ENCODE peak calls at places on chromosomes 1 and 21, in eight cellular contexts. M is lower leg skin, F is cardiac septum, Q is HEK293T, V is AG10803, N is PC-9, D is RPMI8226, S is GM23248. H is an unnamed sample.

GRCh38 chr1:114719424-114719787 is 2.8 kb upstream of the NRAS start:
- DNase-seq in D (no peak), V (peak), M (no peak), Q (no peak), N (peak), S (peak), F (no peak), H (no peak)

GRCh38 chr1:39047374-39048229 is 21.5 kb downstream of the NDUFS5 start:
- DNase-seq in N (peak), Q (no peak), D (no peak), S (peak), V (peak), F (no peak), M (peak), H (no peak)

GRCh38 chr1:39908534-39908933 is 6.8 kb upstream of the MYCL start:
- DNase-seq in N (no peak), V (no peak), D (no peak), M (no peak), F (no peak), S (no peak), Q (no peak), H (no peak)

GRCh38 chr1:240258910-240259309 is 167.2 kb downstream of the FMN2 start:
- DNase-seq in M (peak), D (no peak), S (peak), F (no peak), V (peak), N (no peak), Q (no peak), H (no peak)

GRCh38 chr21:38126677-38127271 is 130.0 kb upstream of the KCNJ15 start:
- DNase-seq in Q (peak), V (peak), S (peak), M (no peak), N (no peak), D (peak), F (no peak), H (peak)

GRCh38 chr1:179875606-179876288 is 1.9 kb downstream of the TOR1AIP2 start:
- DNase-seq in N (no peak), S (no peak), M (no peak), V (no peak), Q (no peak), F (no peak), D (no peak), H (no peak)

GRCh38 chr1:16217061-16217785 is 4.8 kb upstream of the ARHGEF19 start:
- DNase-seq in N (peak), S (peak), D (peak), F (peak), V (peak), Q (peak), M (peak), H (peak)

GRCh38 chr1:65075123-65075976 is 72.7 kb upstream of the AK4 start:
- DNase-seq in D (peak), V (peak), F (no peak), M (peak), S (peak), N (peak), Q (peak), H (peak)

GRCh38 chr1:9874959-9875635 is 35.0 kb downstream of the CTNNBIP1 start:
- DNase-seq in S (peak), D (peak), N (peak), Q (peak), V (peak), M (peak), F (peak), H (peak)

GRCh38 chr21:32056791-32057190 is 184.0 kb downstream of the HUNK start:
- DNase-seq in D (no peak), V (no peak), N (no peak), S (no peak), F (no peak), Q (no peak), M (no peak), H (no peak)

GRCh38 chr1:16443975-16444745 is 3.6 kb downstream of the NECAP2 start:
- DNase-seq in D (peak), M (peak), S (no peak), Q (no peak), V (no peak), F (no peak), N (no peak), H (no peak)

GRCh38 chr1:154574715-154575114 is 7.1 kb downstream of the CHRNB2 start:
- DNase-seq in F (no peak), Q (no peak), V (peak), N (no peak), M (no peak), S (peak), D (peak), H (no peak)

GRCh38 chr1:27773732-27774445 is 870 bp downstream of the STX12 start:
- DNase-seq in Q (no peak), M (no peak), S (peak), D (peak), N (no peak), F (no peak), V (peak), H (no peak)

GRCh38 chr1:51489472-51489871 is 29.6 kb downstream of the EPS15 start:
- DNase-seq in V (no peak), S (no peak), F (no peak), Q (no peak), M (no peak), D (no peak), N (no peak), H (no peak)

GRCh38 chr1:6743189-6744101 is 41.8 kb upstream of the CAMTA1 start:
- DNase-seq in N (peak), M (peak), D (peak), S (peak), V (peak), Q (no peak), F (peak), H (no peak)

GRCh38 chr21:16873581-16873980 is 639.3 kb upstream of the CXADR start:
- DNase-seq in Q (no peak), N (no peak), V (no peak), S (no peak), F (no peak), M (no peak), D (no peak), H (no peak)

GRCh38 chr1:87278791-87279190 is 49.9 kb upstream of the LMO4 start:
- DNase-seq in V (peak), D (no peak), F (no peak), S (peak), N (no peak), M (no peak), Q (no peak), H (no peak)

GRCh38 chr1:176058686-176059085 is 148.4 kb downstream of the COP1 start:
- DNase-seq in V (no peak), S (no peak), F (no peak), M (no peak), N (no peak), D (no peak), Q (peak), H (no peak)

GRCh38 chr21:21612446-21612845 is 614.2 kb downstream of the NCAM2 start:
- DNase-seq in S (peak), V (peak), D (no peak), M (no peak), F (no peak), Q (no peak), N (no peak), H (no peak)

GRCh38 chr1:165303415-165303814 is 53.1 kb downstream of the LMX1A start:
- DNase-seq in D (no peak), F (no peak), N (peak), V (no peak), Q (no peak), S (no peak), M (peak), H (no peak)

GRCh38 chr1:39205781-39206464 is 1.4 kb downstream of the MACF1 start:
- DNase-seq in F (no peak), N (no peak), D (no peak), V (no peak), Q (no peak), M (no peak), S (no peak), H (no peak)

GRCh38 chr21:38166214-38166547 is 90.6 kb upstream of the KCNJ15 start:
- DNase-seq in D (no peak), S (peak), V (no peak), Q (no peak), F (no peak), M (no peak), N (no peak), H (no peak)

GRCh38 chr1:91754348-91754747 is 131.6 kb downstream of the TGFBR3 start:
- DNase-seq in Q (no peak), S (peak), D (no peak), F (no peak), V (no peak), M (no peak), N (no peak), H (no peak)

GRCh38 chr1:18681423-18681835 is 50.8 kb downstream of the PAX7 start:
- DNase-seq in F (no peak), Q (peak), M (no peak), S (peak), V (peak), D (peak), N (peak), H (no peak)

GRCh38 chr1:25784575-25785051 is 15.4 kb upstream of the SELENON start:
- DNase-seq in Q (no peak), V (no peak), N (no peak), F (no peak), M (no peak), D (no peak), S (peak), H (no peak)

GRCh38 chr1:224900062-224900461 is 29.4 kb upstream of the DNAH14 start:
- DNase-seq in S (no peak), M (no peak), V (no peak), D (no peak), Q (no peak), F (no peak), N (no peak), H (no peak)

GRCh38 chr1:6124746-6125365 is 55.3 kb downstream of the CHD5 start:
- DNase-seq in F (no peak), Q (no peak), D (no peak), N (no peak), M (no peak), S (no peak), V (no peak), H (no peak)

GRCh38 chr1:246355421-246356230 is 151.5 kb downstream of the SMYD3 start:
- DNase-seq in F (no peak), N (no peak), D (no peak), V (no peak), Q (peak), M (no peak), S (no peak), H (no peak)

GRCh38 chr21:33608559-33608958 is 20.1 kb upstream of the DONSON start:
- DNase-seq in F (no peak), D (no peak), V (peak), S (peak), N (no peak), Q (no peak), M (no peak), H (no peak)

GRCh38 chr1:185654199-185654951 is 79.8 kb upstream of the HMCN1 start:
- DNase-seq in N (no peak), D (no peak), S (no peak), F (no peak), Q (no peak), M (no peak), V (peak), H (no peak)